ENCODE peak calls at places on chromosome 20, in ten cellular contexts. D, W, Q, T, P, V, Z, N, I and U are unnamed samples.
A peak's percentile ranks its signal among the peaks of the same experiment; 100 is the strongest.

GRCh38 chr20:19347943-19348456 is 135.6 kb downstream of the SLC24A3 start:
- DNase-seq in D (no peak), W (no peak), Q (no peak), T (no peak), P (no peak), V (no peak), Z (no peak), N (no peak), I (peak; percentile 16), U (no peak)

GRCh38 chr20:19932170-19932667 is 84.9 kb upstream of the NAA20 start:
- DNase-seq in D (no peak), W (peak; percentile 64), Q (peak; percentile 98), T (no peak), P (no peak), V (no peak), Z (peak; percentile 93), N (no peak), I (no peak), U (no peak)

GRCh38 chr20:38173237-38174156 is 8.4 kb upstream of the TGM2 start:
- DNase-seq in D (peak; percentile 99), W (peak; percentile 87), Q (peak; percentile 71), T (no peak), P (no peak), V (peak; percentile 98), Z (peak; percentile 96), N (no peak), I (peak; percentile 46), U (no peak)

GRCh38 chr20:22418738-22419137 is 165.6 kb downstream of the FOXA2 start:
- DNase-seq in D (no peak), W (no peak), Q (no peak), T (no peak), P (no peak), V (no peak), Z (no peak), N (no peak), I (no peak), U (no peak)

GRCh38 chr20:20611165-20611564 is 101.3 kb downstream of the RALGAPA2 start:
- DNase-seq in D (no peak), W (no peak), Q (no peak), T (no peak), P (no peak), V (no peak), Z (no peak), N (no peak), I (no peak), U (no peak)

GRCh38 chr20:10673831-10674683 is at the start of gene JAG1:
- DNase-seq in D (peak; percentile 96), W (peak; percentile 95), Q (peak; percentile 94), T (peak; percentile 94), P (peak; percentile 95), V (peak; percentile 99), Z (peak; percentile 95), N (peak; percentile 98), I (peak; percentile 95), U (peak; percentile 94)

GRCh38 chr20:22523499-22524392 is 60.6 kb downstream of the FOXA2 start:
- DNase-seq in D (no peak), W (no peak), Q (no peak), T (no peak), P (peak; percentile 34), V (no peak), Z (no peak), N (no peak), I (no peak), U (no peak)

GRCh38 chr20:58054744-58055373 is 173.6 kb downstream of the ANKRD60 start:
- DNase-seq in D (no peak), W (no peak), Q (peak; percentile 9), T (no peak), P (peak; percentile 48), V (no peak), Z (no peak), N (no peak), I (peak; percentile 40), U (no peak)

GRCh38 chr20:45500022-45500421 is 15.4 kb downstream of the SPINT3 start:
- DNase-seq in D (no peak), W (no peak), Q (no peak), T (no peak), P (no peak), V (no peak), Z (no peak), N (no peak), I (no peak), U (no peak)

GRCh38 chr20:45496166-45496565 is 19.3 kb downstream of the SPINT3 start:
- DNase-seq in D (no peak), W (no peak), Q (no peak), T (no peak), P (no peak), V (no peak), Z (no peak), N (no peak), I (no peak), U (no peak)

GRCh38 chr20:45495438-45495985 is 19.9 kb downstream of the SPINT3 start:
- DNase-seq in D (no peak), W (no peak), Q (no peak), T (no peak), P (no peak), V (no peak), Z (no peak), N (no peak), I (no peak), U (no peak)

GRCh38 chr20:45501600-45501999 is 13.8 kb downstream of the SPINT3 start:
- DNase-seq in D (no peak), W (no peak), Q (no peak), T (no peak), P (no peak), V (no peak), Z (no peak), N (no peak), I (no peak), U (no peak)

DNA sequence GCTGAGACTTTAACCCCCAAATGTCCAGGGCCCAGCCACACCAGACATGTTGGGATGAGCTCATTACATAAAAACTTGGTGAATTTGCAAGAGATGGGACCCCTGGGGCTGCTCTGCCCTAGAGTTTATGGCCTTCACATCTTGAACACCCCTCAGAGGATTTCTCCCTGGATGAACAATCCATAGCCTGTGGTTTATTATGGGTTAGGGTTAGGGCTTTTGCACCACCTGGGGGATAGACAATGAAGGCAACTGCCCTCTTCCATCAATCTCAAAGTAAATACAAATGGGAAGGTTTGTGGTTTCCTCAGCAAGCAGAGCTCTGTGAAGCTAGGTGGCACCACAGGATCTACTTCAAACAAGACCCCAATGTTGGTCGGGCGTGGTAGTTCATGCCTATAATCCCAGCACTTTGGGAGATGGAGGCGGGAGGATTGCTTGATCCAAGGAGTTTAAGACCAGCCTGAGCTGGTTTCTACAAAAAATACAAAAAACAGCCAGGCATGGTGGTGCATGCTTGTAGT is 17.4 kb downstream of the SPINT3 start:
- DNase-seq in D (no peak), W (no peak), Q (no peak), T (no peak), P (no peak), V (no peak), Z (no peak), N (no peak), I (no peak), U (no peak)
- H3K27ac ChIP-seq in D (no peak overlapping the region), W (no peak overlapping the region), Q (no peak overlapping the region), T (no peak overlapping the region), P (no peak overlapping the region), V (no peak overlapping the region), Z (no peak overlapping the region), N (no peak overlapping the region), I (no peak overlapping the region), U (no peak overlapping the region)

DNA sequence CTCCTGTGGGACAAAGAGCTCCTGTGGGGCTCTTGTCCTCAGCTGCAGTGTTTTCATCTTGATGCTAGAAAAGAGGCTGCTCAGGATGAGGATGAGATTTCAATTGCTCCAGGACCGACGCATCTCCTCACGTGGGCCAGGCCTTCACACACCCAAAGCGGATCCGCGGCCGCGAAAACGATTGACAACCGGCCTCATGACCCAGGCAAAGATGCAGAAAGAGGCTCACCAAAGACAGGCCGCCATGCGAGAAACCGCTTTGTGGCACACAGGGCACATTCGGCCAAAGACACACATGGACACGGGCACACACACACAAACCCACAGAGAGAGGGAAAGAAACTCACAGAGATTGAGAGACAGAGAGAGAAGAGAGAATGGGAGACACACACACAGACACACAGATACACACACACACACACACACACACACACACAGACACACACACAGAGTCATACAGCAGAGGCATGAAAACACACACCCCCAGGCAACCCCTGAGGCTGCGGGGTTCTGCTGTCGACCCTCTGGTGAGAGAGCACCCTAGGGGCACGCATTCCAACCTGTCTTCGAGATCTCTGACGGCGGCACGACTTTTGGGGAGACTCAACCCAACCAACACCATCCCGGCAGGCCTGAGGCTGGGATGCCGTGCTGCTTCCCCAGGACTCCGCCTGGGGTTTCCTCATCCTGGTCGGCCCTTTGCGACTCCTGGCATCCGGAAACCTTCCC is 168.5 kb upstream of the ZNF337 start:
- DNase-seq in D (no peak), W (no peak), Q (no peak), T (no peak), P (no peak), V (no peak), Z (no peak), N (peak; percentile 59), I (no peak), U (no peak)
- H3K27ac ChIP-seq in D (no peak overlapping the region), W (no peak overlapping the region), Q (no peak overlapping the region), T (no peak overlapping the region), P (no peak overlapping the region), V (no peak overlapping the region), Z (no peak overlapping the region), N (no peak overlapping the region), I (no peak overlapping the region), U (no peak overlapping the region)

GRCh38 chr20:50727792-50728485 is 3.4 kb upstream of the PARD6B start:
- DNase-seq in D (peak; percentile 32), W (no peak), Q (no peak), T (no peak), P (no peak), V (no peak), Z (no peak), N (no peak), I (no peak), U (no peak)

GRCh38 chr20:50728981-50729874 is 2.2 kb upstream of the PARD6B start:
- DNase-seq in D (peak; percentile 96), W (peak; percentile 90), Q (no peak), T (peak; percentile 55), P (peak; percentile 39), V (peak; percentile 95), Z (peak; percentile 66), N (no peak), I (no peak), U (no peak)

GRCh38 chr20:50729925-50730764 is 1.2 kb upstream of the PARD6B start:
- DNase-seq in D (peak; percentile 73), W (no peak), Q (no peak), T (no peak), P (no peak), V (peak; percentile 34), Z (peak; percentile 83), N (no peak), I (no peak), U (no peak)

GRCh38 chr20:50726955-50727791 is 4.2 kb upstream of the PARD6B start:
- DNase-seq in D (no peak), W (no peak), Q (no peak), T (no peak), P (no peak), V (no peak), Z (peak; percentile 29), N (no peak), I (no peak), U (no peak)

DNA sequence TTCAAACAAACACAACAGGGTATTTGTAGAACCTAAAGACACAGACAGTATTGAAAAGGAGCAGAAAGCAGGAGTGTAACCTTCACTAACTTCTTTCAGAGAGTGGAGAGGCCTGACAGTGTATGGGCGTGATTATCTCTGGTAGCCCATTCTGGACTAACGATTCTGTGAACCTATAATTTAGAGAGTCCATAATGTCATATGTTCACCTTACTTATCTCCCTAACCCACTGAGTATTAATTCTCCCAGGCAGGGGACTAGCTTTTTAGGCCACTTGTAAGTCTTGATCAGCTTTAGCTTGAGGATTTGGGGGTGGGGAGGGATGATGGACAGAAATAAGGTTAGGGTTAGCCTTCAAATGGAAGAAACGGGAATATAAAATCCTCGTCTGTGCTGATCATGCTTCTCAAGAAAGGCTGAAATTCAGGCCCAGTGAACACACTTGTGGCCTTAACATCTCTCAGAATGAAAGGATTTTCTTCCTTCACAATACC is 2.8 kb upstream of the PARD6B start:
- DNase-seq in D (peak; percentile 18), W (no peak), Q (no peak), T (no peak), P (no peak), V (no peak), Z (no peak), N (no peak), I (no peak), U (no peak)
- H3K27ac ChIP-seq in D (peak overlapping the region; percentile 94), W (peak overlapping the region; percentile 88), Q (no peak overlapping the region), T (no peak overlapping the region), P (no peak overlapping the region), V (peak overlapping the region; percentile 70), Z (peak overlapping the region; percentile 88), N (peak overlapping the region; percentile 79), I (no peak overlapping the region), U (no peak overlapping the region)

GRCh38 chr20:64115171-64115911 is 8.0 kb upstream of the NPBWR2 start:
- DNase-seq in D (peak; percentile 82), W (no peak), Q (no peak), T (no peak), P (peak; percentile 45), V (no peak), Z (no peak), N (peak; percentile 53), I (no peak), U (no peak)

GRCh38 chr20:64113796-64114355 is 6.5 kb upstream of the NPBWR2 start:
- DNase-seq in D (peak; percentile 77), W (no peak), Q (no peak), T (no peak), P (no peak), V (no peak), Z (no peak), N (peak; percentile 48), I (no peak), U (no peak)

GRCh38 chr20:64114356-64114971 is 7.1 kb upstream of the NPBWR2 start:
- DNase-seq in D (peak; percentile 82), W (no peak), Q (no peak), T (no peak), P (peak; percentile 40), V (no peak), Z (no peak), N (peak; percentile 52), I (no peak), U (no peak)

GRCh38 chr20:64116541-64117423 is 9.4 kb upstream of the NPBWR2 start:
- DNase-seq in D (peak; percentile 84), W (no peak), Q (no peak), T (no peak), P (peak; percentile 41), V (no peak), Z (no peak), N (peak; percentile 63), I (no peak), U (no peak)

GRCh38 chr20:64116016-64116415 is 8.7 kb upstream of the NPBWR2 start:
- DNase-seq in D (peak; percentile 80), W (no peak), Q (no peak), T (no peak), P (peak; percentile 41), V (no peak), Z (no peak), N (peak; percentile 70), I (no peak), U (no peak)
- H3K27ac ChIP-seq in D (no peak overlapping the region), W (no peak overlapping the region), Q (no peak overlapping the region), T (no peak overlapping the region), P (no peak overlapping the region), V (no peak overlapping the region), Z (no peak overlapping the region), N (no peak overlapping the region), I (no peak overlapping the region), U (no peak overlapping the region)